ENCODE peak calls at places on chromosomes 7 and 10, in ten cellular contexts. W is epithelial cell of esophagus, Y is neural crest cell, I is GM12865, K is adrenal gland, V is heart right ventricle, B is Panc1, Q is OCI-LY7, N is AG09319, R is GM06990. J is an unnamed sample.

GRCh38 chr7:147483634-147484292 is 1106.8 kb upstream of the C7orf33 start:
- DNase-seq in K (no peak), N (no peak), B (no peak), Y (no peak), I (no peak), V (no peak), R (no peak), W (no peak), Q (no peak), J (no peak)

GRCh38 chr10:82625497-82626151 is 750.6 kb downstream of the NRG3 start:
- DNase-seq in I (no peak), Q (no peak), N (no peak), V (no peak), W (no peak), B (no peak), R (no peak), K (no peak), Y (no peak), J (no peak)

GRCh38 chr7:125780153-125780552 is 850.5 kb upstream of the POT1 start:
- DNase-seq in V (no peak), R (no peak), K (no peak), W (no peak), N (no peak), Q (no peak), Y (no peak), I (no peak), B (no peak), J (no peak)

GRCh38 chr10:43230909-43231522 is 35.8 kb downstream of the RASGEF1A start:
- DNase-seq in N (no peak), W (no peak), B (no peak), Y (no peak), R (no peak), Q (peak), I (no peak), K (peak), V (no peak), J (no peak)

GRCh38 chr7:128203710-128204214 is 37.3 kb upstream of the LEP start:
- DNase-seq in I (no peak), Q (no peak), V (no peak), K (no peak), N (no peak), Y (no peak), W (no peak), R (no peak), B (no peak), J (no peak)

GRCh38 chr7:101171442-101171837 is 6.1 kb upstream of the VGF start:
- DNase-seq in Y (no peak), K (no peak), N (no peak), R (no peak), I (no peak), W (no peak), B (no peak), V (no peak), Q (no peak), J (no peak)

GRCh38 chr10:75853085-75853484 is 421.7 kb downstream of the LRMDA start:
- DNase-seq in K (no peak), W (peak), R (no peak), B (no peak), Y (no peak), I (no peak), N (no peak), Q (no peak), V (no peak), J (no peak)

GRCh38 chr7:55058314-55058713 is 39.5 kb downstream of the EGFR start:
- DNase-seq in N (no peak), I (no peak), Y (no peak), Q (no peak), R (no peak), B (no peak), V (no peak), W (no peak), K (no peak), J (no peak)

GRCh38 chr7:117085275-117085674 is 132.0 kb downstream of the ST7 start:
- DNase-seq in W (peak), K (no peak), N (no peak), Q (no peak), I (no peak), V (no peak), B (no peak), R (no peak), Y (no peak), J (no peak)

GRCh38 chr10:24418532-24418931 is 209.6 kb downstream of the KIAA1217 start:
- DNase-seq in Q (no peak), B (no peak), Y (no peak), K (no peak), R (no peak), W (no peak), N (no peak), V (no peak), I (no peak), J (no peak)

GRCh38 chr7:56083150-56083785 is 9.5 kb downstream of the PHKG1 start:
- DNase-seq in I (no peak), N (no peak), V (peak), Q (no peak), B (no peak), K (peak), Y (no peak), R (no peak), W (no peak), J (no peak)

GRCh38 chr7:131425992-131426391 is 98.3 kb downstream of the MKLN1 start:
- DNase-seq in R (no peak), B (no peak), W (no peak), Q (no peak), Y (no peak), V (no peak), K (no peak), N (no peak), I (no peak), J (no peak)

GRCh38 chr7:44565795-44566559 is 7.7 kb downstream of the DDX56 start:
- DNase-seq in B (no peak), W (no peak), V (no peak), R (no peak), I (no peak), Q (no peak), Y (no peak), N (no peak), K (no peak), J (no peak)

GRCh38 chr10:78805176-78805575 is 263.6 kb upstream of the ZMIZ1 start:
- DNase-seq in Q (no peak), I (no peak), R (no peak), B (no peak), Y (no peak), V (peak), K (no peak), N (peak), W (peak), J (no peak)

GRCh38 chr10:129766611-129767550 is 197.2 kb downstream of the EBF3 start:
- DNase-seq in K (peak), Y (no peak), V (no peak), R (no peak), W (no peak), N (no peak), Q (no peak), B (no peak), I (no peak), J (no peak)

GRCh38 chr10:101450277-101451080 is 96.5 kb downstream of the BTRC start:
- DNase-seq in N (no peak), Q (no peak), Y (no peak), V (no peak), R (no peak), K (no peak), B (no peak), I (no peak), W (no peak), J (no peak)

GRCh38 chr7:39904077-39904486 is 46.0 kb upstream of the CDK13 start:
- DNase-seq in V (no peak), Q (no peak), B (no peak), I (no peak), N (no peak), Y (no peak), R (no peak), K (no peak), W (no peak), J (no peak)

GRCh38 chr10:116757246-116757645 is 14.9 kb upstream of the HSPA12A start:
- DNase-seq in B (no peak), I (no peak), Y (no peak), K (no peak), R (no peak), N (no peak), V (no peak), Q (no peak), W (no peak), J (no peak)

GRCh38 chr7:128728608-128729007 is 10.6 kb upstream of the CALU start:
- DNase-seq in K (no peak), W (peak), B (no peak), R (no peak), V (no peak), I (no peak), Q (no peak), Y (no peak), N (peak), J (no peak)

GRCh38 chr7:55517191-55517633 is 55.1 kb downstream of the VOPP1 start:
- DNase-seq in I (peak), Y (no peak), K (no peak), N (no peak), W (no peak), Q (no peak), V (no peak), R (peak), B (no peak), J (no peak)

GRCh38 chr7:143323650-143324049 is 7.7 kb downstream of the CLCN1 start:
- DNase-seq in K (no peak), W (no peak), Q (no peak), B (no peak), Y (no peak), N (no peak), I (no peak), R (no peak), V (no peak), J (no peak)

GRCh38 chr7:155836216-155837125 is 24.2 kb upstream of the SHH start:
- DNase-seq in V (no peak), I (no peak), N (no peak), Q (no peak), Y (no peak), B (no peak), W (no peak), R (no peak), K (no peak), J (no peak)

GRCh38 chr10:120586471-120586872 is 129.4 kb downstream of the PLPP4 start:
- DNase-seq in I (no peak), Y (no peak), N (no peak), W (peak), Q (no peak), R (no peak), V (no peak), B (no peak), K (no peak), J (no peak)

GRCh38 chr10:49307921-49308320 is 9.0 kb downstream of the C10orf71 start:
- DNase-seq in R (no peak), Y (no peak), I (peak), K (no peak), V (no peak), W (peak), N (no peak), Q (no peak), B (no peak), J (no peak)

GRCh38 chr10:35074266-35074665 is 15.9 kb downstream of the CUL2 start:
- DNase-seq in Y (no peak), B (no peak), I (no peak), W (peak), Q (no peak), K (no peak), V (no peak), R (no peak), N (no peak), J (no peak)

GRCh38 chr7:30938435-30939316 is 25.1 kb upstream of the GHRHR start:
- DNase-seq in V (peak), W (peak), N (no peak), Y (peak), I (peak), K (peak), B (peak), Q (peak), R (peak), J (peak)

GRCh38 chr10:26173837-26174236 is 42.7 kb upstream of the GAD2 start:
- DNase-seq in N (no peak), Q (no peak), I (no peak), B (no peak), Y (no peak), V (no peak), W (no peak), K (no peak), R (no peak), J (no peak)

GRCh38 chr7:80770675-80771081 is 132.2 kb downstream of the CD36 start:
- DNase-seq in B (no peak), N (no peak), Y (no peak), I (peak), K (no peak), R (peak), V (no peak), Q (no peak), W (no peak), J (no peak)

GRCh38 chr10:103847909-103848468 is 7.4 kb downstream of the SH3PXD2A start:
- DNase-seq in V (no peak), I (no peak), R (no peak), W (no peak), Y (no peak), B (no peak), N (no peak), K (no peak), Q (peak), J (no peak)
- TF ChIP-seq CTCF in V (no peak), I (no peak), R (no peak), W (peak), Y (peak), B (peak), N (peak), K (no peak), Q (peak), J (no peak)

GRCh38 chr10:84838851-84839250 is 510.5 kb downstream of the CCSER2 start:
- DNase-seq in K (no peak), Y (no peak), B (no peak), W (no peak), N (no peak), R (no peak), V (no peak), I (no peak), Q (no peak), J (no peak)

GRCh38 chr10:84837877-84838276 is 509.5 kb downstream of the CCSER2 start:
- DNase-seq in V (peak), Q (no peak), Y (no peak), I (no peak), B (no peak), W (no peak), N (no peak), K (no peak), R (no peak), J (no peak)

GRCh38 chr10:84846646-84847045 is 518.3 kb downstream of the CCSER2 start:
- DNase-seq in B (no peak), Q (no peak), K (no peak), I (no peak), W (no peak), Y (no peak), R (no peak), V (no peak), N (no peak), J (no peak)

GRCh38 chr10:84845628-84846261 is 517.4 kb downstream of the CCSER2 start:
- DNase-seq in N (no peak), R (no peak), W (peak), B (no peak), V (no peak), Y (no peak), I (peak), K (no peak), Q (peak), J (no peak)

GRCh38 chr10:84842593-84842992 is 514.2 kb downstream of the CCSER2 start:
- DNase-seq in N (no peak), Y (no peak), Q (no peak), W (no peak), V (no peak), K (no peak), R (no peak), I (no peak), B (no peak), J (no peak)
- TF ChIP-seq CTCF in N (no peak), Y (no peak), Q (no peak), W (no peak), V (no peak), K (no peak), R (no peak), I (no peak), B (no peak), J (no peak)

GRCh38 chr7:99828818-99829217 is 1.0 kb downstream of the CYP3A43 start:
- DNase-seq in R (no peak), Q (no peak), Y (no peak), V (no peak), K (no peak), I (no peak), W (no peak), N (no peak), B (no peak), J (no peak)
- TF ChIP-seq CTCF in R (no peak), Q (no peak), Y (no peak), V (no peak), K (no peak), I (no peak), W (no peak), N (no peak), B (no peak), J (no peak)

DNA sequence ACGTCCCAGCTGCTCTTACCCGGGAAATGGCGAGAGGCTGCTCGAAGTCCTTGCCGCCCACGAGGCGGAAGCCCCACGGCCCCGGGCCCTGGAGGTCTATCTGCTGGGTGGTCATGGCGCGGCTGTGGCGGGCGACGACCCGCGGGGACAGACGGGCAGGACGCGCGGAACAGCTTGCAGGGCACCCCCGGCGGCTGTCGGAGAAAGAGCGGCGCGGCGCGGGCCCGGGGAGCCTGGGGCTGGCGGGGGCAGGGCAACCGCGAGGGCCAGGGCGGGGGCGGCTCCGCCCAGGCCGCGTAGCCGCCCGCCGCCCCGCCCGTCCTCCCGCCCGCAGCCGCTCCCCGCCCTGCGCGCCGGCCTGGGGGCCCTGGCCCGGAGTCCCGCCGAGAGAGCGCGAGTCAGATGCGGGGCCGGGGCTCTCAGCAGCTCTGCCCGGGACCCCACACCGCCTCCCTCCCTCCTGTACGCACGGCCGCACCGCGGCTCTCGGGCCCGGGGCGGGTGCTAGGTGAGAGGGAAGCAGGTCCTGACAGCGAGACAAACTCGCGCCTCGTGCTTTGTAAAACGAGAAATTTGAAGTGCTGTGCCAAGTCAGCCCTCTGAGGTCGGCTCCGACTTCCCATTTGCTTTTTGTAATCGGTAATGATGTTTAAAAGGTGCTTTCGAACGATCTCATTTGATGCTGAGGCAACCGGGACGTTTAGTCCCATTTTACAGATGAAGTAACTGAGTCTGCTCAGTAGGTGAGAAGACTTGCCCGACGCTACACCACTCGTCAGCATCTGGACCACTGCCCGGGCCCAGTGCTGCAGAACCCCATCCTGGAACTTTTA is at the start of gene PDLIM1:
- DNase-seq in V (peak), B (no peak), R (peak), Q (peak), Y (peak), I (peak), N (no peak), W (peak), K (peak), J (peak)
- TF ChIP-seq CTCF in V (peak), B (no peak), R (peak), Q (peak), Y (peak), I (no peak), N (peak), W (no peak), K (peak), J (no peak)

DNA sequence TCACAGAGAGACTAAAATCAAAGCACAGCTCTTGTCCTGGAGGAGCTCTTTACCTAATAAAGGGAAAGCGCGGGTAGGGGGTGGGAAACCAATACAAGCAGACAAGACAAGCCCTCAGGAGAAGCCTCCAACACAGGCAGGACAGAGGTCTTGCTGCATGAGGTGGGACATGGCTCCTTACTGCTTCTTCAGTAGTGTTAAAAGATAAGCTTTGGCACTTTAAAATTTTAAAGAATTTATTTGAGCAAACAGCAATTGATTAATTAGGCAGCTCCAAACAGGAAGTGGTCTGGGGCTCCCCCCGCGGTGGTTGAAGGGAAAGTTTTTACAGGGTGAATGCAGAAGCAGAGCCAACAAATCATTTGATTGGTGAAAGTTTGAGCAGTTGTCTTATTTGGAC is 50.3 kb upstream of the MACC1 start:
- DNase-seq in Y (no peak), N (no peak), B (no peak), Q (no peak), W (no peak), I (peak), V (no peak), R (no peak), K (no peak), J (peak)
- TF ChIP-seq CTCF in Y (peak), N (no peak), B (no peak), Q (peak), W (no peak), I (no peak), V (no peak), R (no peak), K (no peak), J (no peak)

DNA sequence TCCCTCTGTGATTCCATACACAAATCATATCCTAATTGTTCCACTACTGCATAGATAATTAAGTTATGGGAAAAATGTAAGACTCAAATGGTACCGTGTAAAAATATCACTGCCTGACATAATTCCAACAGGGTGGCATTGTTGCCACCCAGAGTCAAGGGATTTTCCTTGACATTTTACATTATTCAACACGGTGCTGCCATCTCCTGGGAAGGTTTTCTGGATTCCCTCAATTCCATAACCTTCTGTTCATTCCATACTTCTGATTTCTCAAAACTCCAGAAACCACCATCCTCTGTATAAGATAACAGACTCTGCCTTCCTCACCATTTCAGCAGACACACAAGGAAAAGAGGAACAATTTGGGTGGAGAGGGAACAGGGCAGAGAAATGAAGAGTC is 495.9 kb downstream of the XPNPEP1 start:
- DNase-seq in V (no peak), B (no peak), W (no peak), R (no peak), N (no peak), I (no peak), Y (no peak), K (no peak), Q (no peak), J (no peak)
- TF ChIP-seq CTCF in V (no peak), B (no peak), W (no peak), R (no peak), N (no peak), I (no peak), Y (peak), K (no peak), Q (no peak), J (no peak)

DNA sequence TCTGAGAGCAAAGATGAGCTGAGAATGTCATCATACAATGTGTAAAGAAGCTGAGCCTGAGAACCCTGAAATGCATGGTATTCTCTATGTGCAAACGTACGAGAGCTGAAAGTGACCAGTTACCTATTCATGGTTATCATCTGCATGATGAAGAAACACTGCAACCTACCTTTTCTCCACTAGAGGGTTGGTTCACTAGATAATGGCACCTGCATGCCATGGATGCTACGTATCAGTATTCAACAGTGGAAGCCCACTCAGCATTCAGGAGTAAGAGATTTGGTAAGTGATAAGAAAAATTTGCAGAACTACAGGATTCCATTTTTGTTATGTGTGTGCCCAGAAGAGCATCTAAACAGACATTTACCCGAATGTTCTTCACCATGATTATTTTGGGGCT is 145.4 kb downstream of the PTPRN2 start:
- DNase-seq in Y (no peak), W (peak), K (no peak), V (no peak), N (no peak), B (no peak), Q (peak), R (no peak), I (no peak), J (no peak)
- TF ChIP-seq CTCF in Y (peak), W (peak), K (no peak), V (no peak), N (no peak), B (peak), Q (peak), R (no peak), I (no peak), J (no peak)

DNA sequence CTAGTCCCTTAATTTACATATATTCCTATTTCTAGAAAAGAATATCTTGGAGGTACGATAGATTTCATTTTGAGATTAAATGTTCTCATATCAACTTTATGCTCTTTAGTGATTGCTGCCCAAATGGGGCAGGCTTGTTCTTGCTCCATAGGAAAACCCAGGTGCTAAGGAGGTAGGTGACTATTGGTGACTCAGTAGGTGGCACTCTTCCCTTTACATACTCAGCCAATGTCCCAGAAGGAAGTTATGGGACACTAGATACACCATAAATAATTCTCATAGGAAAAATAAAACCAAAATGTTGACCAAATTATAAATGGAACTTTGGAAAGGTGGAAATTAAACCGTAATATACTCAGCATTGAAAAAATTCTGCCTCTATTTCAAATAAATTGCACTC is 4.0 kb downstream of the SKAP2 start:
- DNase-seq in B (peak), Q (no peak), N (no peak), Y (no peak), K (no peak), V (no peak), R (no peak), W (peak), I (no peak), J (no peak)
- TF ChIP-seq CTCF in B (peak), Q (peak), N (no peak), Y (no peak), K (no peak), V (no peak), R (peak), W (peak), I (no peak), J (no peak)